ENCODE peak calls at places on chromosomes 16 and 17, in four cellular contexts. One of them, this sample, is unnamed.

GRCh38 chr17:4199818-4200402 is 56.9 kb downstream of the CYB5D2 start:
- DNase-seq in HFF-Myc: no peak
- DNase-seq in heart right ventricle: no peak
- DNase-seq in stomach: no peak
- DNase-seq in this sample: no peak

GRCh38 chr16:10332301-10332700 is 53.6 kb upstream of the ATF7IP2 start:
- DNase-seq in stomach: no peak
- DNase-seq in HFF-Myc: no peak
- DNase-seq in heart right ventricle: peak
- DNase-seq in this sample: no peak

GRCh38 chr17:5508855-5509254 is 22.5 kb downstream of the MIS12 start:
- DNase-seq in heart right ventricle: no peak
- DNase-seq in HFF-Myc: no peak
- DNase-seq in stomach: no peak
- DNase-seq in this sample: no peak

GRCh38 chr17:33055171-33055611 is 63.5 kb downstream of the SPACA3 start:
- DNase-seq in HFF-Myc: no peak
- DNase-seq in heart right ventricle: no peak
- DNase-seq in stomach: no peak
- DNase-seq in this sample: no peak

GRCh38 chr16:57711-58110 is 4.1 kb downstream of the SNRNP25 start:
- DNase-seq in stomach: no peak
- DNase-seq in HFF-Myc: no peak
- DNase-seq in heart right ventricle: no peak
- DNase-seq in this sample: no peak

GRCh38 chr17:81204578-81204977 is 18.2 kb downstream of the CEP131 start:
- DNase-seq in HFF-Myc: no peak
- DNase-seq in stomach: no peak
- DNase-seq in heart right ventricle: no peak
- DNase-seq in this sample: no peak

GRCh38 chr17:27986805-27987684 is 55.4 kb upstream of the NLK start:
- DNase-seq in stomach: no peak
- DNase-seq in heart right ventricle: no peak
- DNase-seq in HFF-Myc: no peak
- DNase-seq in this sample: no peak

GRCh38 chr16:3408561-3409197 is 7.7 kb downstream of the ZNF174 start:
- DNase-seq in stomach: no peak
- DNase-seq in HFF-Myc: no peak
- DNase-seq in heart right ventricle: no peak
- DNase-seq in this sample: no peak

GRCh38 chr17:80782536-80783427 is 208.9 kb upstream of the CHMP6 start:
- DNase-seq in heart right ventricle: no peak
- DNase-seq in HFF-Myc: no peak
- DNase-seq in stomach: no peak
- DNase-seq in this sample: no peak

GRCh38 chr16:2432286-2432685 is 3.0 kb downstream of the CCNF start:
- DNase-seq in heart right ventricle: no peak
- DNase-seq in stomach: no peak
- DNase-seq in HFF-Myc: no peak
- DNase-seq in this sample: no peak

GRCh38 chr17:58312824-58313223 is 15.8 kb downstream of the TSPOAP1 start:
- DNase-seq in HFF-Myc: no peak
- DNase-seq in heart right ventricle: no peak
- DNase-seq in stomach: no peak
- DNase-seq in this sample: no peak

GRCh38 chr17:71117461-71117860 is 948.1 kb downstream of the KCNJ2 start:
- DNase-seq in heart right ventricle: no peak
- DNase-seq in stomach: no peak
- DNase-seq in HFF-Myc: no peak
- DNase-seq in this sample: no peak

GRCh38 chr17:77546772-77547201 is 406.0 kb downstream of the SEC14L1 start:
- DNase-seq in stomach: no peak
- DNase-seq in HFF-Myc: no peak
- DNase-seq in heart right ventricle: no peak
- DNase-seq in this sample: no peak

GRCh38 chr17:45299311-45299710 is 17.5 kb downstream of the MAP3K14 start:
- DNase-seq in heart right ventricle: no peak
- DNase-seq in stomach: no peak
- DNase-seq in HFF-Myc: no peak
- DNase-seq in this sample: no peak

GRCh38 chr16:79283578-79283977 is 317.0 kb downstream of the MAF start:
- DNase-seq in stomach: no peak
- DNase-seq in HFF-Myc: no peak
- DNase-seq in heart right ventricle: no peak
- DNase-seq in this sample: no peak

GRCh38 chr17:43579570-43580140 is 33.5 kb upstream of the ETV4 start:
- DNase-seq in stomach: no peak
- DNase-seq in HFF-Myc: peak
- DNase-seq in heart right ventricle: no peak
- DNase-seq in this sample: no peak

GRCh38 chr17:32588982-32589381 is 102.2 kb downstream of the CDK5R1 start:
- DNase-seq in heart right ventricle: no peak
- DNase-seq in HFF-Myc: no peak
- DNase-seq in stomach: no peak
- DNase-seq in this sample: no peak

GRCh38 chr16:3094289-3095027 is 4.6 kb downstream of the ZSCAN10 start:
- DNase-seq in stomach: peak
- DNase-seq in HFF-Myc: no peak
- DNase-seq in heart right ventricle: no peak
- DNase-seq in this sample: no peak

GRCh38 chr17:1686086-1686485 is 1.4 kb upstream of the PRPF8 start:
- DNase-seq in heart right ventricle: no peak
- DNase-seq in HFF-Myc: no peak
- DNase-seq in stomach: no peak
- DNase-seq in this sample: no peak

GRCh38 chr17:81666092-81666341 is 388 bp downstream of the OXLD1 start:
- DNase-seq in heart right ventricle: no peak
- DNase-seq in stomach: no peak
- DNase-seq in HFF-Myc: no peak
- DNase-seq in this sample: no peak

GRCh38 chr16:84959784-84960417 is 51.4 kb downstream of the ZDHHC7 start:
- DNase-seq in heart right ventricle: no peak
- DNase-seq in stomach: peak
- DNase-seq in HFF-Myc: no peak
- DNase-seq in this sample: no peak

GRCh38 chr17:48486557-48486956 is 44.3 kb downstream of the HOXB1 start:
- DNase-seq in heart right ventricle: no peak
- DNase-seq in HFF-Myc: peak
- DNase-seq in stomach: no peak
- DNase-seq in this sample: peak

GRCh38 chr17:57735230-57735629 is 9.9 kb downstream of the CCDC182 start:
- DNase-seq in HFF-Myc: no peak
- DNase-seq in stomach: no peak
- DNase-seq in heart right ventricle: no peak
- DNase-seq in this sample: no peak

GRCh38 chr17:2391597-2392251 is 9.1 kb downstream of the MNT start:
- DNase-seq in HFF-Myc: no peak
- DNase-seq in stomach: no peak
- DNase-seq in heart right ventricle: no peak
- DNase-seq in this sample: no peak

GRCh38 chr17:73657473-73658116 is 13.3 kb upstream of the SDK2 start:
- DNase-seq in stomach: peak
- DNase-seq in heart right ventricle: peak
- DNase-seq in HFF-Myc: no peak
- DNase-seq in this sample: no peak

GRCh38 chr16:30894540-30895368 is 877 bp upstream of the BCL7C start:
- DNase-seq in stomach: no peak
- DNase-seq in heart right ventricle: no peak
- DNase-seq in HFF-Myc: no peak
- DNase-seq in this sample: no peak

GRCh38 chr16:27505297-27506236 is 44.1 kb downstream of the GTF3C1 start:
- DNase-seq in heart right ventricle: no peak
- DNase-seq in stomach: no peak
- DNase-seq in HFF-Myc: no peak
- DNase-seq in this sample: no peak

GRCh38 chr17:38745545-38745944 is 2.6 kb downstream of the PCGF2 start:
- DNase-seq in heart right ventricle: no peak
- DNase-seq in HFF-Myc: no peak
- DNase-seq in stomach: no peak
- DNase-seq in this sample: no peak

GRCh38 chr17:16495980-16496819 is 4.2 kb upstream of the LRRC75A start:
- DNase-seq in heart right ventricle: no peak
- DNase-seq in HFF-Myc: no peak
- DNase-seq in stomach: no peak
- DNase-seq in this sample: no peak

GRCh38 chr17:35376245-35376644 is 2.8 kb upstream of the SLFN11 start:
- DNase-seq in heart right ventricle: no peak
- DNase-seq in stomach: no peak
- DNase-seq in HFF-Myc: no peak
- DNase-seq in this sample: no peak

GRCh38 chr16:21184834-21185233 is 26.4 kb downstream of the LDAF1 start:
- DNase-seq in heart right ventricle: no peak
- DNase-seq in stomach: no peak
- DNase-seq in HFF-Myc: no peak
- DNase-seq in this sample: no peak

GRCh38 chr16:56111100-56111499 is 80.2 kb upstream of the GNAO1 start:
- DNase-seq in heart right ventricle: no peak
- DNase-seq in HFF-Myc: no peak
- DNase-seq in stomach: no peak
- DNase-seq in this sample: no peak

GRCh38 chr17:44788139-44788538 is 29.4 kb downstream of the ADAM11 start:
- DNase-seq in stomach: no peak
- DNase-seq in HFF-Myc: no peak
- DNase-seq in heart right ventricle: no peak
- DNase-seq in this sample: no peak

GRCh38 chr17:21213005-21213404 is 956 bp downstream of the TMEM11 start:
- DNase-seq in stomach: no peak
- DNase-seq in HFF-Myc: no peak
- DNase-seq in heart right ventricle: no peak
- DNase-seq in this sample: no peak

GRCh38 chr17:59547131-59547915 is 18.1 kb upstream of the DHX40 start:
- DNase-seq in HFF-Myc: no peak
- DNase-seq in heart right ventricle: no peak
- DNase-seq in stomach: no peak
- DNase-seq in this sample: no peak

DNA sequence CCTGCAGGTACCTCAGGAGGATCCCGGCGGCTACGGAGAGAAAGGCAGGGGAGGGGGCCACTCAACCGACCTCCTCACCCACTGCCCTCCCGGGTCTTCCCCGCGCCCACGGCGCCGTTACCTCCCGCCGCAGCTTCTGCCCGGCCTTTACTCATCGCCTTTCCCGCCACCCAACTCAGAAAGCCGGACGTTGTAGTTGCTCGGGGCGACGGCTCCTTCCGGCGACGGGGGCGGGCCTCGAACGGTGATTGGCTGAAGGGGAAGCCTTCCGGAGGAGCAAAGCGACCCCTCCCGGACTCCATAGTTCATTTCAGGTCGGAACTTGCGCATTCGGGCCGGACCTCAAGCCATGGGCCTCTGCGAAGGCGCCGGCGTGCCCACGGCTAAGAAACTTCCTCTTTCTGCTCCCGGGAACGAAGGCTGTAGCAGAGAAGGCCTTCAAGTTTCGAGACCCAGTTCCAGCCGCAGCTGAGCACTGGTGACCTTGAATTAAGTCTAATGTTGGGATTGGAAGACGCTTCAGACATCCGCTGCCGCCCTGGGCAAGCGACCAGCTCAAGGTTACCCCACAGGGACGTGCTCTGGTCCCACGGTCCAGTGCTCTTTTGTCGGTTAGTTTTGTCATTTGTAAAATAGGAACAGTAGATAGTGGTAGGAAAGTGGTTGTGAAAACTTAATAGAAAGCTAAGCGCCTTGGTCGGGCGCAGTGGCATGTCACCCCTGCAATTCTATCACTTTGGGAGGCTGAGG is at the start of gene PSMC3IP:
- DNase-seq in heart right ventricle: peak
- DNase-seq in HFF-Myc: peak
- DNase-seq in stomach: peak
- DNase-seq in this sample: peak
- TF ChIP-seq CTCF in heart right ventricle: no peak
- TF ChIP-seq CTCF in HFF-Myc: peak
- TF ChIP-seq CTCF in stomach: peak
- TF ChIP-seq CTCF in this sample: peak

DNA sequence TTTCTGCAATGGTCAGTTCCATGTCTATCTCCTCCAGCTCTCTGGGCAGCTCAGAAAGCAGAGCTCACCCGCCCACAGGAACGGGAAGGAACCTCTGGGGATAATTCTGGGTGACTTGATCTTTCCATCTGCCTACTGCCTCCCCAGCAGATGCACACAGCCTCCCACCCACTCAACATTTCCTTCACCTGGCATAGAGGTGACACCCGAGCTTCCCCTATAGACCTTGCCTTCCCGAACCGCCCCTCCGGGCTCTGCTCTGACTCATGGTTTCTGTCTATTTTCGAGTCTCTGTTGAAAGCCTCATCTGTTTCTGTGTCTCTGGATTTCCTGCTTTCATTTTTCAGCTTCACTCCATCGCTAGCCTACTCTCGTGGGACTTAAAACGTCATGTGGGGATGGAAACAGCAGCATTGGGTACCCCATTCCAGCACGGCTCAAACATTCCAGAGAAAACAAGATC is 11.4 kb downstream of the GGA3 start:
- DNase-seq in stomach: peak
- DNase-seq in heart right ventricle: no peak
- DNase-seq in HFF-Myc: no peak
- DNase-seq in this sample: no peak
- H3K4me3 ChIP-seq in stomach: no peak
- H3K4me3 ChIP-seq in heart right ventricle: no peak
- H3K4me3 ChIP-seq in HFF-Myc: no peak
- H3K4me3 ChIP-seq in this sample: no peak

DNA sequence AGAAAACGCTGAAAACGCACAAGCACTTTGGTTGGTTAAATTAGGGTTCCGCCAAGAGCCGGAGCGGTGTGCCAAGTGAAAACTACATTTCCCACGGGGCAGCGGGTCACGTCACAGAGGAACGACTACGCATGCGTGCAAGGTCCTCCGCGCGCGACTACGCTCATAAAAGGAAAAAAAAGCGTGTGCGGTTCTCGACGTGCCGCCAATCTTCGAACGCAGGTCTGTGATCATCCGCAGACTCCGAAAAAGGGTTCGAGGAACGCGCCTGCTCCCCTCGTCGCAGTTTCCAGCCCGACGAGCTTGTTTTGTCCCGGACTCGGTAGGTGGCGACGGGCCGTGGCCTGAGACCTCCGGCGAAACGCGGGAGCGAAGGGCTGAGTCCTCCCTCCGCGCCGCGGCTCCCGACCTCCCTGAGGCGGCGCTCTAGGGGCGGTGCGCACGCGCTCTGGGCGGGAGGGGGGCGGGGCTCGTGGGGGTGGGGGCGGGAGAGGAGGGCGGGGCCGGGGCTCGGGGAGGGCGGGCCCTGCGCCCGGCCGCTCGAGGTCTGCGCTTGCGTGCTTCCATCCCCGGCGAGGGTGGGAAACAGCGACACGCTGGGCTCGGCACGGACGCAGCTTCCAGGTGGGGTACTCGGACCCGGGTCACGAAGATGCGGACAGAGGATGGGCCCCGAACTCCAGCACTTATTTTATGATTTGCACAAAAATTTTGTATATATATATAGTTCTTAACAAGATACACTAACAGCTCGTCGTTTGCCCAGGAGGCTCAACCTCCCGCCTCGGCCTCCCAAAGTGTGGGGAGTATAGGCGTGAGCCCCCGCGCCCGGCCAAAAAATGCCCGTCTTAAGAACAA is at the start of gene SGF29:
- DNase-seq in HFF-Myc: peak
- DNase-seq in stomach: peak
- DNase-seq in heart right ventricle: peak
- DNase-seq in this sample: peak
- TF ChIP-seq CTCF in HFF-Myc: no peak
- TF ChIP-seq CTCF in stomach: peak
- TF ChIP-seq CTCF in heart right ventricle: no peak
- TF ChIP-seq CTCF in this sample: peak

GRCh38 chr17:12022310-12022709 is 1.6 kb downstream of the MAP2K4 start:
- DNase-seq in heart right ventricle: no peak
- DNase-seq in stomach: no peak
- DNase-seq in HFF-Myc: no peak
- DNase-seq in this sample: no peak
- H3K4me3 ChIP-seq in heart right ventricle: no peak
- H3K4me3 ChIP-seq in stomach: peak
- H3K4me3 ChIP-seq in HFF-Myc: peak
- H3K4me3 ChIP-seq in this sample: peak

This sample was measured in AG04449.